ENCODE peak calls at places on chromosomes 2 and 18, in four cellular contexts. H is GM12878, X is HepG2, L is K562. R is an unnamed sample.

GRCh38 chr18:22223263-22223960 is 54.0 kb downstream of the GATA6 start:
- DNase-seq in L (peak; percentile 63), X (peak; percentile 36), H (no peak), R (peak; percentile 69)

GRCh38 chr2:75609937-75610508 is 36.6 kb upstream of the MRPL19 start:
- DNase-seq in H (no peak), L (no peak), X (no peak), R (no peak)

GRCh38 chr2:69985684-69986083 is 24.3 kb upstream of the ASPRV1 start:
- DNase-seq in L (no peak), H (no peak), X (no peak), R (no peak)

GRCh38 chr2:106097370-106098000 is 96.6 kb downstream of the UXS1 start:
- DNase-seq in H (no peak), X (no peak), L (no peak), R (no peak)

GRCh38 chr2:144256996-144257707 is 262.8 kb downstream of the ZEB2 start:
- DNase-seq in H (no peak), X (no peak), L (no peak), R (no peak)

GRCh38 chr18:70243131-70243530 is 37.6 kb upstream of the RTTN start:
- DNase-seq in L (no peak), X (no peak), H (no peak), R (no peak)

GRCh38 chr2:6806605-6807004 is 59.1 kb downstream of the CMPK2 start:
- DNase-seq in L (no peak), X (no peak), H (no peak), R (no peak)

GRCh38 chr2:239971115-239971514 is 54.0 kb downstream of the NDUFA10 start:
- DNase-seq in H (no peak), L (no peak), X (no peak), R (no peak)

GRCh38 chr18:5975111-5975622 is 79.8 kb upstream of the TMEM200C start:
- DNase-seq in X (no peak), H (peak; percentile 87), L (no peak), R (no peak)

GRCh38 chr2:39487398-39488250 is 50.5 kb upstream of the MAP4K3 start:
- DNase-seq in H (no peak), L (no peak), X (no peak), R (no peak)

GRCh38 chr2:201883559-201883958 is 77.2 kb downstream of the CDK15 start:
- DNase-seq in H (no peak), X (no peak), L (no peak), R (no peak)

GRCh38 chr2:120912101-120912985 is 176.7 kb downstream of the GLI2 start:
- DNase-seq in H (no peak), L (peak; percentile 75), X (no peak), R (no peak)

GRCh38 chr2:176093145-176093888 is 796 bp downstream of the HOXD13 start:
- DNase-seq in L (no peak), X (no peak), H (no peak), R (no peak)

GRCh38 chr18:62458868-62459716 is 63.7 kb upstream of the ZCCHC2 start:
- DNase-seq in L (no peak), H (no peak), X (no peak), R (no peak)

GRCh38 chr2:234373791-234374508 is 122.9 kb downstream of the ARL4C start:
- DNase-seq in L (peak; percentile 2), X (no peak), H (no peak), R (no peak)

GRCh38 chr2:234376229-234376628 is 120.7 kb downstream of the ARL4C start:
- DNase-seq in L (no peak), X (no peak), H (no peak), R (no peak)

GRCh38 chr2:234375481-234375880 is 121.4 kb downstream of the ARL4C start:
- DNase-seq in X (no peak), L (no peak), H (no peak), R (no peak)

GRCh38 chr2:234373060-234373459 is 123.8 kb downstream of the ARL4C start:
- DNase-seq in L (no peak), X (no peak), H (no peak), R (no peak)

DNA sequence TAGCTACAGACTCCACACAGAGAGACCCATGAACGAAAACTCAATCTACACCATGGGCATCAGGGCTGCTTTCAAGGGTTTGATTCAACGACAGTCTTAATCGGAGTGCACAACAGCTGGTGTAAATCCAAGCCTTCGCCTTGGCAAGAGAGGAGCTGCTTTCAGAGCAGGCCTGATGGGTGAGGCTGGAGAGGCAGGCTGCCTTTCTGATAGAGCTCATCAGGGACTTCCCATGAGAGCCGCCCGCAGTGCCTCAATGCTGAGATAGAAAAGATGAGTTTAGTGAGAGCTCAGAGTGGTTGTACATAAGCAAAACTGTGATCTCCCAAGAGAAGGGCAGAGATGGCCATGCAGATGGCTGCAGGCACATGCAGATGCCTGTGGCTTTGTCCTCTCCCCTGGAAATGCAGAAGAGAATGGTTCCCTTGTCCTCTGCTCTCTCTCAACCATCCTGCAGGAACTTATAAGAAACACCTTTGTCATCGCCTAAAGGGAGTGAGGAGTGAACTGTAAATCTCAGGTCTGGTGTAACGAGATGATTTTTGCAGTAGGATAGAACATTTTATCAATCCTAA is 122.1 kb downstream of the ARL4C start:
- DNase-seq in L (no peak), H (no peak), X (no peak), R (no peak)
- TF ChIP-seq TARDBP in L (no peak), H (no peak), X (no peak), R (no peak)

GRCh38 chr2:152051373-152051893 is 47.4 kb downstream of the CACNB4 start:
- DNase-seq in L (no peak), H (no peak), X (no peak), R (no peak)

GRCh38 chr2:152055366-152056108 is 43.3 kb downstream of the CACNB4 start:
- DNase-seq in H (no peak), X (no peak), L (no peak), R (no peak)

GRCh38 chr2:152056418-152056817 is 42.4 kb downstream of the CACNB4 start:
- DNase-seq in X (no peak), H (no peak), L (no peak), R (no peak)

GRCh38 chr2:152050915-152051314 is 47.9 kb downstream of the CACNB4 start:
- DNase-seq in L (no peak), X (no peak), H (no peak), R (no peak)

DNA sequence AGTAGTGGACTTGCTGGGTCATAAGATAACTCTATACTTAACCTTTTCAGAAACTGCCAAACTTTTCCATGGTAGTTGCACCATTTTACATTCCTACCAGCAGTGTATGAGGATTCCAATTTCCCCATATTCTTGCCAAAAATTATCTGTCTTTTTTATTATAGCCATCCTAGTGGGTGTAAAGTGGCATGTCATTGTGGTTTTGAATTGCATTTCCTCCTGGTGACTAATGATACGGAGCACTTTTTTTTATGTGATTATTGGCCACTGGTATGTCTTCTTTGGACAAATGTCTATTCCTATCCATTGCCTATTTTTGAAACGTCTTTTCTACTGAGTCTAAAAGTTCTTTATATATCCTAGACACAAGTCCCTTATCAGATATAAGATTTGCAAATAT is 44.3 kb downstream of the CACNB4 start:
- DNase-seq in X (no peak), H (no peak), L (no peak), R (no peak)
- TF ChIP-seq TARDBP in X (no peak), H (no peak), L (no peak), R (no peak)

DNA sequence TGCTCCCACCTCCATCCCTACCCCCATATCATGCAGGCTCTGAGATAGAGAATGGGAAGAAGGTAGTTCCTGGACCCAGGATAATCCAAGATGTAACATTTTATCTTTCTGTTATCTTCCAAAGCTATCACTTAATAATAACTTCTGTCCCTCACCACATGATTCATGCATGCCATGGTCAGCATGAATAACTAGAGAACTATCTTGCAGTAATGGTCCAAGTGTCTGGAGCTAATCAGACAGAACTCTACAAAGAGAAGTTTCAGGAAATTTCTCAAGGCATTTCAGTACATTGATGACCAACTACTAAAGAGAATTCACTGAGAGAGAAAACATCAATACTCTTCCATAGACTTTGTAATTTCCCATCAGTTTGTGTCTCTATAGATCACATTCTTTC is 1469.7 kb upstream of the PIK3C3 start:
- DNase-seq in H (no peak), X (no peak), L (no peak), R (no peak)
- TF ChIP-seq TARDBP in H (no peak), X (no peak), L (no peak), R (no peak)

GRCh38 chr2:179298666-179299065 is 34.0 kb upstream of the SESTD1 start:
- DNase-seq in L (no peak), X (no peak), H (no peak), R (no peak)

GRCh38 chr2:179302764-179303561 is 38.3 kb upstream of the SESTD1 start:
- DNase-seq in L (no peak), H (no peak), X (no peak), R (no peak)

GRCh38 chr2:179302149-179302548 is 37.5 kb upstream of the SESTD1 start:
- DNase-seq in H (no peak), X (no peak), L (no peak), R (no peak)

DNA sequence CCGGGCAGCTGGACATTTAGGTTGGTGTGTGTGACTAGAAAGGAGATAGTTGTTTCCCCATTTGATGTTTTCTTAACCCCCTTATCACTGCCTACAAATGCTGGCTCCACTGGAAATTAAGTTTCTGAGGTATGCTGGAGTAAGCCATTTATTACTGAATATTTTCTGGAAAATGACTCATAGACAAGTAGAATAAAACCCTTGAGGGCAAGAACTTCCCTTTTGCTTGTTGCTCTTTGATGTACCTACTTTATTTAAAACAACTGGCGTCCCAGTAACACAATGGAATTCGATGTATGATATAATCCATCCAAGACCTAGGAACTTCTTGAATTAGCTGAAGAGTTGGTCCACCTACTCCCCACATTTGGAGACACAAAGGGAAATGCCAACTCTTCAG is 33.3 kb upstream of the SESTD1 start:
- DNase-seq in L (no peak), X (no peak), H (no peak), R (no peak)
- TF ChIP-seq TARDBP in L (no peak), X (no peak), H (no peak), R (no peak)

GRCh38 chr2:167937403-167937802 is 310.0 kb downstream of the STK39 start:
- DNase-seq in X (no peak), H (no peak), L (no peak), R (no peak)

GRCh38 chr2:167935803-167936110 is 311.6 kb downstream of the STK39 start:
- DNase-seq in L (no peak), X (no peak), H (no peak), R (no peak)

GRCh38 chr2:167929461-167929860 is 317.9 kb downstream of the STK39 start:
- DNase-seq in H (no peak), L (no peak), X (no peak), R (no peak)

GRCh38 chr2:167932123-167932693 is 315.2 kb downstream of the STK39 start:
- DNase-seq in X (no peak), H (no peak), L (no peak), R (no peak)

GRCh38 chr2:167933097-167933814 is 314.1 kb downstream of the STK39 start:
- DNase-seq in H (no peak), L (no peak), X (no peak), R (no peak)
- TF ChIP-seq TARDBP in H (no peak), L (no peak), X (no peak), R (no peak)

GRCh38 chr2:63163231-63163845 is 112.7 kb downstream of the OTX1 start:
- DNase-seq in L (no peak), H (no peak), X (no peak), R (peak; percentile 4)
- TF ChIP-seq TARDBP in L (no peak), H (no peak), X (no peak), R (no peak)

GRCh38 chr2:47313141-47313691 is 89.7 kb upstream of the MSH2 start:
- DNase-seq in H (no peak), L (peak; percentile 68), X (peak; percentile 92), R (no peak)
- TF ChIP-seq TARDBP in H (no peak), L (no peak), X (no peak), R (no peak)